ENCODE peak calls at places on chromosome 9, in ten cellular contexts. One of them, this sample, is unnamed.

GRCh38 chr9:5428794-5429528 is 8.8 kb downstream of the PLGRKT start:
- DNase-seq in aorta: no peak
- DNase-seq in IMR-90: no peak
- DNase-seq in EL: peak; percentile 11
- DNase-seq in Kasumi-1: no peak
- DNase-seq in HCEC 1CT: no peak
- DNase-seq in effector CD4-positive, alpha-beta T cell: no peak
- DNase-seq in cardiac muscle cell: no peak
- DNase-seq in bronchial epithelial cell: peak; percentile 40
- DNase-seq in smooth muscle cell of the brain vasculature: no peak
- DNase-seq in this sample: no peak

GRCh38 chr9:89234636-89235035 is 56.0 kb upstream of the SHC3 start:
- DNase-seq in aorta: no peak
- DNase-seq in IMR-90: peak; percentile 13
- DNase-seq in EL: peak; percentile 19
- DNase-seq in Kasumi-1: no peak
- DNase-seq in HCEC 1CT: no peak
- DNase-seq in effector CD4-positive, alpha-beta T cell: no peak
- DNase-seq in cardiac muscle cell: peak; percentile 34
- DNase-seq in bronchial epithelial cell: no peak
- DNase-seq in smooth muscle cell of the brain vasculature: no peak
- DNase-seq in this sample: no peak

GRCh38 chr9:133759946-133760345 is 21.8 kb upstream of the SARDH start:
- DNase-seq in aorta: no peak
- DNase-seq in IMR-90: no peak
- DNase-seq in EL: no peak
- DNase-seq in Kasumi-1: no peak
- DNase-seq in HCEC 1CT: no peak
- DNase-seq in effector CD4-positive, alpha-beta T cell: no peak
- DNase-seq in cardiac muscle cell: no peak
- DNase-seq in bronchial epithelial cell: no peak
- DNase-seq in smooth muscle cell of the brain vasculature: no peak
- DNase-seq in this sample: no peak

GRCh38 chr9:8579661-8580060 is 780.1 kb upstream of the DMAC1 start:
- DNase-seq in aorta: no peak
- DNase-seq in IMR-90: no peak
- DNase-seq in EL: no peak
- DNase-seq in Kasumi-1: no peak
- DNase-seq in HCEC 1CT: no peak
- DNase-seq in effector CD4-positive, alpha-beta T cell: no peak
- DNase-seq in cardiac muscle cell: no peak
- DNase-seq in bronchial epithelial cell: peak; percentile 94
- DNase-seq in smooth muscle cell of the brain vasculature: no peak
- DNase-seq in this sample: peak; percentile 75

GRCh38 chr9:128927731-128928411 is 7.1 kb downstream of the PHYHD1 start:
- DNase-seq in aorta: no peak
- DNase-seq in IMR-90: peak; percentile 47
- DNase-seq in EL: peak; percentile 50
- DNase-seq in Kasumi-1: peak; percentile 16
- DNase-seq in HCEC 1CT: peak; percentile 35
- DNase-seq in effector CD4-positive, alpha-beta T cell: peak; percentile 45
- DNase-seq in cardiac muscle cell: peak; percentile 61
- DNase-seq in bronchial epithelial cell: no peak
- DNase-seq in smooth muscle cell of the brain vasculature: no peak
- DNase-seq in this sample: peak; percentile 80

GRCh38 chr9:129497064-129497836 is 123.7 kb downstream of the C9orf50 start:
- DNase-seq in aorta: peak; percentile 67
- DNase-seq in IMR-90: no peak
- DNase-seq in EL: peak; percentile 38
- DNase-seq in Kasumi-1: peak; percentile 63
- DNase-seq in HCEC 1CT: no peak
- DNase-seq in effector CD4-positive, alpha-beta T cell: no peak
- DNase-seq in cardiac muscle cell: no peak
- DNase-seq in bronchial epithelial cell: no peak
- DNase-seq in smooth muscle cell of the brain vasculature: no peak
- DNase-seq in this sample: no peak

GRCh38 chr9:84667571-84668203 is 1.8 kb upstream of the NTRK2 start:
- DNase-seq in aorta: no peak
- DNase-seq in IMR-90: peak; percentile 12
- DNase-seq in EL: peak; percentile 8
- DNase-seq in Kasumi-1: no peak
- DNase-seq in HCEC 1CT: no peak
- DNase-seq in effector CD4-positive, alpha-beta T cell: no peak
- DNase-seq in cardiac muscle cell: peak; percentile 45
- DNase-seq in bronchial epithelial cell: peak; percentile 31
- DNase-seq in smooth muscle cell of the brain vasculature: no peak
- DNase-seq in this sample: peak; percentile 51

GRCh38 chr9:138022756-138023393 is 145.3 kb downstream of the CACNA1B start:
- DNase-seq in aorta: no peak
- DNase-seq in IMR-90: no peak
- DNase-seq in EL: no peak
- DNase-seq in Kasumi-1: no peak
- DNase-seq in HCEC 1CT: no peak
- DNase-seq in effector CD4-positive, alpha-beta T cell: no peak
- DNase-seq in cardiac muscle cell: no peak
- DNase-seq in bronchial epithelial cell: no peak
- DNase-seq in smooth muscle cell of the brain vasculature: no peak
- DNase-seq in this sample: peak; percentile 36

GRCh38 chr9:13943176-13943575 is 370.8 kb downstream of the NFIB start:
- DNase-seq in aorta: no peak
- DNase-seq in IMR-90: no peak
- DNase-seq in EL: no peak
- DNase-seq in Kasumi-1: no peak
- DNase-seq in HCEC 1CT: no peak
- DNase-seq in effector CD4-positive, alpha-beta T cell: no peak
- DNase-seq in cardiac muscle cell: no peak
- DNase-seq in bronchial epithelial cell: no peak
- DNase-seq in smooth muscle cell of the brain vasculature: no peak
- DNase-seq in this sample: no peak

GRCh38 chr9:103674271-103674670 is 419.8 kb upstream of the SMC2 start:
- DNase-seq in aorta: no peak
- DNase-seq in IMR-90: no peak
- DNase-seq in EL: no peak
- DNase-seq in Kasumi-1: no peak
- DNase-seq in HCEC 1CT: no peak
- DNase-seq in effector CD4-positive, alpha-beta T cell: no peak
- DNase-seq in cardiac muscle cell: no peak
- DNase-seq in bronchial epithelial cell: no peak
- DNase-seq in smooth muscle cell of the brain vasculature: no peak
- DNase-seq in this sample: no peak

GRCh38 chr9:135248111-135248510 is 160.6 kb downstream of the OLFM1 start:
- DNase-seq in aorta: peak; percentile 12
- DNase-seq in IMR-90: no peak
- DNase-seq in EL: no peak
- DNase-seq in Kasumi-1: no peak
- DNase-seq in HCEC 1CT: no peak
- DNase-seq in effector CD4-positive, alpha-beta T cell: no peak
- DNase-seq in cardiac muscle cell: no peak
- DNase-seq in bronchial epithelial cell: no peak
- DNase-seq in smooth muscle cell of the brain vasculature: no peak
- DNase-seq in this sample: no peak

GRCh38 chr9:70120834-70121510 is 77.3 kb downstream of the MAMDC2 start:
- DNase-seq in aorta: peak; percentile 86
- DNase-seq in IMR-90: peak; percentile 97
- DNase-seq in EL: peak; percentile 95
- DNase-seq in Kasumi-1: no peak
- DNase-seq in HCEC 1CT: peak; percentile 92
- DNase-seq in effector CD4-positive, alpha-beta T cell: no peak
- DNase-seq in cardiac muscle cell: peak; percentile 87
- DNase-seq in bronchial epithelial cell: peak; percentile 95
- DNase-seq in smooth muscle cell of the brain vasculature: peak; percentile 87
- DNase-seq in this sample: peak; percentile 51

GRCh38 chr9:133878402-133878801 is 113.7 kb downstream of the VAV2 start:
- DNase-seq in aorta: no peak
- DNase-seq in IMR-90: no peak
- DNase-seq in EL: no peak
- DNase-seq in Kasumi-1: no peak
- DNase-seq in HCEC 1CT: no peak
- DNase-seq in effector CD4-positive, alpha-beta T cell: no peak
- DNase-seq in cardiac muscle cell: no peak
- DNase-seq in bronchial epithelial cell: no peak
- DNase-seq in smooth muscle cell of the brain vasculature: no peak
- DNase-seq in this sample: no peak

GRCh38 chr9:20732118-20732517 is 48.1 kb downstream of the FOCAD start:
- DNase-seq in aorta: no peak
- DNase-seq in IMR-90: peak; percentile 51
- DNase-seq in EL: peak; percentile 83
- DNase-seq in Kasumi-1: no peak
- DNase-seq in HCEC 1CT: peak; percentile 88
- DNase-seq in effector CD4-positive, alpha-beta T cell: no peak
- DNase-seq in cardiac muscle cell: peak; percentile 68
- DNase-seq in bronchial epithelial cell: peak; percentile 100
- DNase-seq in smooth muscle cell of the brain vasculature: no peak
- DNase-seq in this sample: peak; percentile 59

GRCh38 chr9:133103183-133103986 is 17.7 kb downstream of the RALGDS start:
- DNase-seq in aorta: peak; percentile 68
- DNase-seq in IMR-90: peak; percentile 19
- DNase-seq in EL: peak; percentile 49
- DNase-seq in Kasumi-1: no peak
- DNase-seq in HCEC 1CT: no peak
- DNase-seq in effector CD4-positive, alpha-beta T cell: peak; percentile 45
- DNase-seq in cardiac muscle cell: peak; percentile 44
- DNase-seq in bronchial epithelial cell: no peak
- DNase-seq in smooth muscle cell of the brain vasculature: no peak
- DNase-seq in this sample: no peak

GRCh38 chr9:7974335-7975005 is 174.9 kb upstream of the DMAC1 start:
- DNase-seq in aorta: peak; percentile 18
- DNase-seq in IMR-90: no peak
- DNase-seq in EL: no peak
- DNase-seq in Kasumi-1: peak; percentile 14
- DNase-seq in HCEC 1CT: no peak
- DNase-seq in effector CD4-positive, alpha-beta T cell: no peak
- DNase-seq in cardiac muscle cell: no peak
- DNase-seq in bronchial epithelial cell: no peak
- DNase-seq in smooth muscle cell of the brain vasculature: no peak
- DNase-seq in this sample: no peak

GRCh38 chr9:35935755-35936509 is 22.0 kb downstream of the OR2S2 start:
- DNase-seq in aorta: no peak
- DNase-seq in IMR-90: peak; percentile 82
- DNase-seq in EL: peak; percentile 84
- DNase-seq in Kasumi-1: no peak
- DNase-seq in HCEC 1CT: peak; percentile 48
- DNase-seq in effector CD4-positive, alpha-beta T cell: no peak
- DNase-seq in cardiac muscle cell: peak; percentile 63
- DNase-seq in bronchial epithelial cell: no peak
- DNase-seq in smooth muscle cell of the brain vasculature: no peak
- DNase-seq in this sample: no peak

GRCh38 chr9:121674952-121675351 is 23.5 kb downstream of the DAB2IP start:
- DNase-seq in aorta: peak; percentile 36
- DNase-seq in IMR-90: peak; percentile 74
- DNase-seq in EL: peak; percentile 70
- DNase-seq in Kasumi-1: peak; percentile 10
- DNase-seq in HCEC 1CT: peak; percentile 41
- DNase-seq in effector CD4-positive, alpha-beta T cell: no peak
- DNase-seq in cardiac muscle cell: no peak
- DNase-seq in bronchial epithelial cell: peak; percentile 56
- DNase-seq in smooth muscle cell of the brain vasculature: no peak
- DNase-seq in this sample: peak; percentile 91

GRCh38 chr9:129145841-129146292 is 32.2 kb downstream of the IER5L start:
- DNase-seq in aorta: peak; percentile 82
- DNase-seq in IMR-90: peak; percentile 94
- DNase-seq in EL: peak; percentile 98
- DNase-seq in Kasumi-1: no peak
- DNase-seq in HCEC 1CT: peak; percentile 43
- DNase-seq in effector CD4-positive, alpha-beta T cell: no peak
- DNase-seq in cardiac muscle cell: peak; percentile 98
- DNase-seq in bronchial epithelial cell: no peak
- DNase-seq in smooth muscle cell of the brain vasculature: peak; percentile 96
- DNase-seq in this sample: peak; percentile 98

GRCh38 chr9:84504360-84504759 is 163.8 kb upstream of the SLC28A3 start:
- DNase-seq in aorta: no peak
- DNase-seq in IMR-90: no peak
- DNase-seq in EL: peak; percentile 2
- DNase-seq in Kasumi-1: no peak
- DNase-seq in HCEC 1CT: no peak
- DNase-seq in effector CD4-positive, alpha-beta T cell: no peak
- DNase-seq in cardiac muscle cell: no peak
- DNase-seq in bronchial epithelial cell: peak; percentile 78
- DNase-seq in smooth muscle cell of the brain vasculature: peak; percentile 17
- DNase-seq in this sample: no peak